ENCODE peak calls at places on chromosome 1, in seven cellular contexts. F is uterus, L is HCT116, G is heart left ventricle, H is A549, Y is stomach, E is breast epithelium. S is an unnamed sample.

GRCh38 chr1:219771039-219771438 is 157.3 kb downstream of the SLC30A10 start:
- DNase-seq in F (no peak), L (peak), G (no peak), H (peak), Y (no peak), E (no peak), S (no peak)

GRCh38 chr1:157910270-157910669 is 68.7 kb upstream of the CD5L start:
- DNase-seq in F (no peak), L (no peak), G (no peak), H (no peak), Y (no peak), E (no peak), S (no peak)

GRCh38 chr1:82695443-82695842 is 894.7 kb downstream of the ADGRL2 start:
- DNase-seq in F (no peak), L (no peak), G (no peak), H (no peak), Y (no peak), E (no peak), S (no peak)

GRCh38 chr1:230977781-230978490 is 725 bp downstream of the TTC13 start:
- DNase-seq in F (peak), L (peak), G (peak), H (peak), Y (peak), E (no peak), S (peak)

GRCh38 chr1:156419863-156420208 is 50.8 kb downstream of the RHBG start:
- DNase-seq in F (no peak), L (no peak), G (no peak), H (no peak), Y (no peak), E (no peak), S (peak)

GRCh38 chr1:170732262-170732595 is 68.3 kb downstream of the PRRX1 start:
- DNase-seq in F (no peak), L (no peak), G (peak), H (no peak), Y (no peak), E (no peak), S (no peak)

GRCh38 chr1:91148641-91149069 is 126.8 kb upstream of the ZNF644 start:
- DNase-seq in F (no peak), L (no peak), G (no peak), H (no peak), Y (no peak), E (no peak), S (no peak)

GRCh38 chr1:110463695-110464094 is 12.7 kb downstream of the PROK1 start:
- DNase-seq in F (no peak), L (peak), G (no peak), H (no peak), Y (no peak), E (no peak), S (no peak)

GRCh38 chr1:245153645-245154428 is 948 bp upstream of the KIF26B start:
- DNase-seq in F (no peak), L (no peak), G (peak), H (peak), Y (no peak), E (no peak), S (no peak)

GRCh38 chr1:205746757-205747412 is 3.1 kb downstream of the NUCKS1 start:
- DNase-seq in F (no peak), L (no peak), G (no peak), H (no peak), Y (no peak), E (no peak), S (no peak)

GRCh38 chr1:205741681-205742080 is 8.3 kb downstream of the NUCKS1 start:
- DNase-seq in F (no peak), L (no peak), G (no peak), H (no peak), Y (no peak), E (no peak), S (no peak)

GRCh38 chr1:205744403-205744802 is 5.6 kb downstream of the NUCKS1 start:
- DNase-seq in F (no peak), L (no peak), G (no peak), H (no peak), Y (no peak), E (no peak), S (no peak)

GRCh38 chr1:205739348-205740160 is 10.4 kb downstream of the NUCKS1 start:
- DNase-seq in F (no peak), L (no peak), G (no peak), H (no peak), Y (no peak), E (no peak), S (no peak)

GRCh38 chr1:205743977-205744376 is 6.0 kb downstream of the NUCKS1 start:
- DNase-seq in F (no peak), L (no peak), G (no peak), H (no peak), Y (no peak), E (no peak), S (no peak)
- TF ChIP-seq POLR2A in F (no peak), L (no peak), G (no peak), H (no peak), Y (no peak), E (no peak), S (peak)

GRCh38 chr1:228089520-228090380 is 7.2 kb downstream of the ARF1 start:
- DNase-seq in F (peak), L (no peak), G (no peak), H (no peak), Y (peak), E (no peak), S (no peak)
- TF ChIP-seq POLR2A in F (no peak), L (no peak), G (no peak), H (no peak), Y (no peak), E (no peak), S (no peak)

GRCh38 chr1:184296466-184297243 is 90.2 kb upstream of the C1orf21 start:
- DNase-seq in F (peak), L (no peak), G (peak), H (no peak), Y (peak), E (no peak), S (peak)
- TF ChIP-seq POLR2A in F (no peak), L (no peak), G (no peak), H (no peak), Y (no peak), E (no peak), S (no peak)

DNA sequence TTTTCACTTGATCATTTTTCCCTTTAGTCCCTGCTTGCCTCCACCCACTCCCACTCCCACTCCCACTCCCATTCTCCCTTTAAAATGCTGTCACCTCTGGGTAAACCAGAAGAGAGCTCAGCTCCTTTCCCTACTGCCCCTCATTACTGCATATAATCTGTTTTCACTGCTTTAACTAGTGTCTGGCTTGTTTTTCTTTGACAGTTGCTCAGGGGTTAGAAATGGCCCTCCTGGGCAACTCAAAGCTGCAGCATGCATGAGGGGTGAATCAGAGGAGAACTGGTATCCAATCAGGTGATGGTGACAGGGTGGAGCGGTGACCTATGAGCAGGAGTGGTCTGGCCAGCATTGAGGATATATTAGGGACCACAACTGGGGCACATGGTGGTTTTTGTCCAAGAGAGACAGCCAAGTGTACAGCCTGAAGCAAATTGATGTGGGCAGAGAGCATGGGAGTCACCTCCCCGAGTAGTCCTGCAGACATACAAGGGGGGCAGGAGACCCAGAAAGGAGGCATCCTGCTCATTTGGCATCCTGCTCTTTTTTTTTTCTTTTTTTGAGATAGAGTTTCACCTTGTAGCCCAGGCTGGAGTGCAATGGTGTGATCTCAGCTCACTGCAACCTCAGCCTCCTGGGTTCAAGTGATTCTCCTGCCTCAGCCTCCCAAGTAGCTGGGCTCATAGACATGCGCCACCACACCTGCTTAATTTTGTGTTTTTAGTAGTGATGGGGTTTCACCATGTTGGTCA is 42.7 kb upstream of the SRSF10 start:
- DNase-seq in F (peak), L (no peak), G (no peak), H (peak), Y (no peak), E (no peak), S (no peak)
- TF ChIP-seq POLR2A in F (no peak), L (no peak), G (no peak), H (no peak), Y (no peak), E (no peak), S (no peak)

DNA sequence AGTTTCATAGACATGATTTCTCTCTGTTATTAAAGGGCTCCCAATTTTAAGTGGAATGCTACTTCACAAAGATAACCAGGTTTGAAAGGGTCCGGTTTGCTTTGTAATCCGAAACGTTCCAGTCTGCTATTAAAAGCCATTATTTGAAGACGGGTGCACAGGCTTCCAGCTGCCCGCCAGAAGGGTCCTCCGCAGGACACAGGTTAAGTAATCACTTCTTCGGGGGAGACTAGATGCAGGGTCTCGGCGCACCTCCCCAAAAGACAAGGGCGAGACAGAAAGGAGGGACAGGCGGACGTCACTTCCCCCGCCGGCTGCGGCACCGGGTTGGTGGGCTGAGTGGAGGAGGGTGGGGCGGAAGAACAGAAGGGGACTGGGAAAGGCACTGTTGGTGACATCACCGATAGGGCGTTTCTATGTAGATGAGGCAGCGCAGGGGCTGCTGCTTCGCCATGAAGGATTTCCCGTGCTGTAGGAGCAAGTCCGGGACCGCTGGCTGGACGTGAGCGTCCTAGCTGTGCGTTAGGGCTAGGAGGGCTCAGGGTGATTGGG is 8.9 kb downstream of the RNU1-2 start:
- DNase-seq in F (peak), L (peak), G (peak), H (peak), Y (peak), E (peak), S (peak)
- TF ChIP-seq POLR2A in F (peak), L (no peak), G (peak), H (peak), Y (no peak), E (peak), S (no peak)